ENCODE peak calls at places on chromosomes 5 and 9, in seven cellular contexts. I, J, H, T, S, W and P are unnamed samples.

GRCh38 chr9:68740561-68740960 is 35.5 kb downstream of the PIP5K1B start:
- ATAC-seq in S (peak; percentile 57), T (no peak), W (no peak), H (peak; percentile 70), I (no peak), J (no peak), P (no peak)

GRCh38 chr5:168365581-168366081 is 74.2 kb downstream of the WWC1 start:
- ATAC-seq in T (peak; percentile 11), S (peak; percentile 69), W (peak; percentile 84), J (peak; percentile 50), I (no peak), H (peak; percentile 59), P (no peak)

GRCh38 chr5:42547894-42548293 is 124.7 kb downstream of the GHR start:
- ATAC-seq in J (no peak), T (peak; percentile 63), S (no peak), I (no peak), H (no peak), W (no peak), P (peak; percentile 48)

GRCh38 chr9:112863214-112863613 is 27.5 kb downstream of the SLC46A2 start:
- ATAC-seq in H (no peak), I (no peak), W (no peak), J (peak; percentile 19), T (peak; percentile 62), S (peak; percentile 45), P (no peak)

GRCh38 chr5:140189977-140190867 is 15.2 kb downstream of the CYSTM1 start:
- ATAC-seq in W (no peak), I (no peak), J (peak; percentile 65), S (no peak), T (peak; percentile 76), H (no peak), P (peak; percentile 50)

GRCh38 chr5:122319897-122320296 is 7.9 kb downstream of the SNCAIP start:
- ATAC-seq in T (no peak), W (no peak), S (no peak), H (no peak), J (no peak), I (no peak), P (no peak)

GRCh38 chr5:151498395-151499155 is 51.2 kb downstream of the SLC36A1 start:
- ATAC-seq in T (no peak), S (no peak), J (no peak), H (no peak), W (no peak), I (no peak), P (no peak)

GRCh38 chr9:127628644-127629467 is 16.8 kb downstream of the STXBP1 start:
- ATAC-seq in I (no peak), J (no peak), T (peak; percentile 75), W (no peak), H (no peak), S (peak; percentile 66), P (no peak)

GRCh38 chr5:98321356-98321755 is 452.1 kb upstream of the RGMB start:
- ATAC-seq in W (no peak), J (no peak), T (no peak), S (no peak), I (no peak), H (no peak), P (no peak)

GRCh38 chr5:132488590-132488989 is 2.0 kb downstream of the IRF1 start:
- ATAC-seq in I (no peak), W (no peak), T (no peak), H (no peak), J (no peak), S (no peak), P (no peak)

GRCh38 chr9:21505425-21506179 is 23.5 kb upstream of the IFNE start:
- ATAC-seq in J (no peak), S (no peak), H (no peak), T (no peak), I (no peak), W (no peak), P (no peak)

GRCh38 chr9:116550728-116551436 is 136.2 kb upstream of the TRIM32 start:
- ATAC-seq in S (no peak), W (no peak), H (no peak), T (peak; percentile 74), I (no peak), J (no peak), P (no peak)

GRCh38 chr5:39138182-39138487 is 63.9 kb upstream of the RICTOR start:
- ATAC-seq in H (no peak), T (no peak), J (peak; percentile 37), W (no peak), S (no peak), I (peak; percentile 55), P (no peak)

GRCh38 chr5:115087951-115088350 is 81.8 kb downstream of the TRIM36 start:
- ATAC-seq in W (no peak), T (no peak), J (no peak), H (no peak), I (no peak), S (no peak), P (no peak)

GRCh38 chr5:72477644-72478043 is 29.6 kb downstream of the ZNF366 start:
- ATAC-seq in I (no peak), W (no peak), J (no peak), S (no peak), H (no peak), T (no peak), P (no peak)

GRCh38 chr5:150473673-150474358 is 24.3 kb upstream of the RPS14 start:
- ATAC-seq in W (peak; percentile 84), H (peak; percentile 32), J (peak; percentile 6), I (no peak), T (no peak), S (no peak), P (no peak)

GRCh38 chr5:38997579-38997978 is 76.6 kb downstream of the RICTOR start:
- ATAC-seq in W (no peak), J (no peak), H (no peak), T (no peak), I (no peak), S (no peak), P (no peak)

GRCh38 chr5:52943285-52943684 is 45.9 kb upstream of the ITGA2 start:
- ATAC-seq in I (no peak), W (peak; percentile 44), J (no peak), H (no peak), T (no peak), S (no peak), P (no peak)

GRCh38 chr9:34592895-34593601 is 3.5 kb upstream of the CNTFR start:
- ATAC-seq in H (no peak), J (no peak), S (peak; percentile 32), W (peak; percentile 44), I (no peak), T (peak; percentile 83), P (peak; percentile 69)

GRCh38 chr9:93895535-93895934 is 59.6 kb downstream of the BARX1 start:
- ATAC-seq in H (no peak), S (no peak), W (no peak), I (no peak), J (no peak), T (no peak), P (no peak)

GRCh38 chr9:84238652-84239051 is 101.9 kb downstream of the SLC28A3 start:
- ATAC-seq in H (no peak), I (no peak), W (no peak), S (no peak), J (no peak), T (no peak), P (no peak)

GRCh38 chr5:62791059-62791458 is 212.4 kb downstream of the LRRC70 start:
- ATAC-seq in J (no peak), I (no peak), W (peak; percentile 41), S (no peak), H (no peak), T (no peak), P (no peak)

GRCh38 chr5:35319231-35320002 is 89.1 kb upstream of the PRLR start:
- ATAC-seq in W (no peak), S (peak; percentile 21), T (no peak), J (no peak), I (peak; percentile 39), H (peak; percentile 72), P (no peak)

GRCh38 chr5:96702503-96703383 is 40.6 kb downstream of the CAST start:
- ATAC-seq in T (peak; percentile 98), J (peak; percentile 97), H (peak; percentile 98), W (peak; percentile 92), S (peak; percentile 96), I (peak; percentile 73), P (peak; percentile 97)
- H3K27ac ChIP-seq in T (peak overlapping the region; percentile 95), J (peak overlapping the region; percentile 86), H (peak overlapping the region; percentile 86), W (peak overlapping the region; percentile 40), S (peak overlapping the region; percentile 91), I (peak overlapping the region; percentile 95), P (peak overlapping the region; percentile 92)

DNA sequence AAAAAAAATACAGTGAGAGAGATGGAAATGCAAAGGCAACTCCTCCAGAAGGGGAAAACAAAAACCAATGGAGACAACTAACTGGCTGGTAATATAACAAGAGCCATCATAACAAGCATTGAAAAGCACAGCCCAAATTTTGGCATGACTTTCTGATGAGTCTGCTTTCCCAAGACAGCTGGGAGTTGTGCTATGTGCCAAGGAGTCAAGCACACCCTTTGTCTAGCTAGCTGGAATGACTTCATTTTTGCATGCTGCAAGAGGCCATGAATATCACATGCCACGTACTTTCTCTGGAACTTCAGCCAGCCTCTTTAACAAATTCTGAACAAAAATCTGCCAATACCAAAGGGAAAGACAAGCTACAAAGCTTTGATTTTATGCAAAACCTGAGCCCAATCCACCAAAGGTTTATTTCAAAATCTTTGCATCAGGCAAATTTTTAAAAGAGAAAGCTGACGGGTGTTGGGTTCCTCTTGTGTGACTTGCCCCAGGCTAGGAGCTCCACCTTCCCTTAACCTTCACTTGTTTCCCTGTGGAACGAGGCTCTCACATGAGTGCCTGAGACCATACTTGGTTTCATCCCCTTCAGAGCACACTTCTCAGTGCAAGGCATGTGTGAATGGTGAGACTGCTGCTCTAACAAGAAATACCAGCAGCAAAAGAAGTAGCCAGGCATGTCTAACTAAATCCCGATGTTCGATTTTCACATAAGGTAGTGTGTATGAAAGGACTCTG is 47.3 kb downstream of the S1PR3 start:
- ATAC-seq in S (peak; percentile 52), H (no peak), W (no peak), J (peak; percentile 91), I (no peak), T (peak; percentile 81), P (peak; percentile 91)
- H3K27ac ChIP-seq in S (no peak overlapping the region), H (no peak overlapping the region), W (no peak overlapping the region), J (peak overlapping the region; percentile 70), I (no peak overlapping the region), T (no peak overlapping the region), P (peak overlapping the region; percentile 21)

DNA sequence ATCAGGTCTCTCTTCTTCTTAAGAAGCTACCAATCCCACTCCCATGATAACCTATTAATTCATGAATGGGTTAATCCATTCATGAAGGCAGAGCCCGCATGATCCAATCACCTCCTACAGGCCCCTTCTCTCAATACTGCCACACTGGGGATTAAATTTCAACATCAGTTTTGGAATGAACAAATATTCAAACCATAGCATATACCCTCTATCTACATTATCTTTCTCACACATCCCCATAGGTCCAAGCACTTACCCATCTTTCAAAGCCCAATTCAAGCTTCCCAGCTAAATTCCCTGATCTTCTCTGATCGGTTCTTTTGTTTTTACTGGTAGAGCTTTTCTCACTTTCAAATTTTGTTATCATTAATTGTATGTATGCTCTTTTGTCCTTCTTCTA is 10.5 kb upstream of the SHOC1 start:
- ATAC-seq in I (no peak), T (no peak), S (no peak), H (no peak), W (no peak), J (no peak), P (no peak)
- H3K27ac ChIP-seq in I (no peak overlapping the region), T (no peak overlapping the region), S (no peak overlapping the region), H (no peak overlapping the region), W (no peak overlapping the region), J (no peak overlapping the region), P (no peak overlapping the region)

DNA sequence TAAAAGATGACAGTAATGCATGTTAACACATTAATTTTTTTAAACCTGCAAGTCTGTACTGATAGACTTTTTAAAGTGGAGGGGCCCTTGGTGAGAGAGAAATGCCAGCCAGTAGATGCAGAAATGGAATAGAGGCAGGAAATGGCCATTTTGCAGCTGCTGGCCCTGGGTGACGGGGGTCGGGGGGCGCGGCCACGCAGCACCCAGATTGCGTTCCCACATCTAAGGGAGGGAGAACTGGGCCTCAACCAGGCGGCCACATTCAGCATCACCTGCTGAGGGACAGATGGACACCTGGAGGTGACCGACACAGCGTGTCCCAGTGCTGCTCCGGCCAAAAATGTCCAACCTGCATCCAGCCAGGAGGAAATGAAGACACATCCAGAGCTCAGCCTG is 6.3 kb upstream of the CLIC3 start:
- ATAC-seq in J (no peak), S (no peak), W (no peak), H (no peak), I (no peak), T (no peak), P (no peak)
- H3K27ac ChIP-seq in J (no peak overlapping the region), S (no peak overlapping the region), W (no peak overlapping the region), H (no peak overlapping the region), I (no peak overlapping the region), T (no peak overlapping the region), P (no peak overlapping the region)